ENCODE peak calls at places on chromosomes 6 and 20, in four cellular contexts. U is K562, F is endothelial cell of umbilical vein, E is GM12878. A is an unnamed sample.

GRCh38 chr6:96015321-96015790 is 418 bp upstream of the FUT9 start:
- DNase-seq in U (no peak), E (no peak), F (no peak), A (no peak)

GRCh38 chr6:36376742-36377141 is 10.7 kb downstream of the ETV7 start:
- DNase-seq in U (no peak), E (no peak), F (no peak), A (no peak)

GRCh38 chr20:64239449-64240242 is 15.9 kb upstream of the PCMTD2 start:
- DNase-seq in F (no peak), U (no peak), E (no peak), A (no peak)

GRCh38 chr6:4941782-4942672 is 61.8 kb downstream of the RPP40 start:
- DNase-seq in U (peak; percentile 82), E (peak; percentile 27), F (peak; percentile 70), A (peak; percentile 74)

GRCh38 chr6:47822856-47823554 is 41.2 kb downstream of the OPN5 start:
- DNase-seq in U (no peak), F (no peak), E (no peak), A (no peak)

GRCh38 chr6:113405326-113406050 is 451.7 kb upstream of the MARCKS start:
- DNase-seq in U (no peak), E (no peak), F (no peak), A (no peak)

GRCh38 chr20:6162239-6162638 is 39.4 kb upstream of the FERMT1 start:
- DNase-seq in F (no peak), U (no peak), E (no peak), A (no peak)

GRCh38 chr6:166575190-166575589 is 11.3 kb downstream of the RAMACL start:
- DNase-seq in F (peak; percentile 52), U (no peak), E (no peak), A (no peak)

GRCh38 chr6:149075616-149076354 is 241.7 kb upstream of the TAB2 start:
- DNase-seq in F (no peak), E (no peak), U (no peak), A (peak; percentile 53)

GRCh38 chr6:26232950-26233607 is 131.9 kb upstream of the BTN3A2 start:
- DNase-seq in U (peak; percentile 16), F (peak; percentile 26), E (peak; percentile 55), A (no peak)

GRCh38 chr20:29689411-29690225 is 1567.8 kb upstream of the DEFB115 start:
- DNase-seq in E (no peak), U (peak; percentile 66), F (no peak), A (no peak)

GRCh38 chr20:39394461-39394860 is 432.3 kb downstream of the DHX35 start:
- DNase-seq in F (no peak), E (no peak), U (no peak), A (no peak)

GRCh38 chr6:4105980-4106536 is 27.1 kb upstream of the FAM217A start:
- DNase-seq in F (no peak), E (no peak), U (no peak), A (no peak)

GRCh38 chr6:136846046-136846445 is 23.7 kb downstream of the PEX7 start:
- DNase-seq in E (no peak), F (peak; percentile 55), U (peak; percentile 51), A (peak; percentile 50)

GRCh38 chr6:17115251-17116089 is 13.6 kb downstream of the STMND1 start:
- DNase-seq in F (peak; percentile 36), E (no peak), U (no peak), A (no peak)

GRCh38 chr6:132524639-132525038 is 11.7 kb upstream of the STX7 start:
- DNase-seq in E (no peak), U (no peak), F (no peak), A (no peak)

GRCh38 chr20:3209023-3209945 is at the start of gene ITPA:
- DNase-seq in E (no peak), F (peak; percentile 40), U (peak; percentile 69), A (no peak)

GRCh38 chr6:127869772-127870404 is 31.0 kb downstream of the THEMIS start:
- DNase-seq in F (no peak), E (no peak), U (no peak), A (no peak)

GRCh38 chr6:163352011-163352685 is 62.4 kb upstream of the QKI start:
- DNase-seq in F (no peak), U (no peak), E (no peak), A (no peak)

GRCh38 chr20:33438481-33438880 is 5.1 kb downstream of the SNTA1 start:
- DNase-seq in F (no peak), U (peak; percentile 62), E (no peak), A (no peak)

GRCh38 chr6:35688605-35689322 is at the start of gene FKBP5:
- DNase-seq in E (peak; percentile 56), F (peak; percentile 89), U (peak; percentile 99), A (no peak)

GRCh38 chr6:21348462-21349195 is 244.9 kb upstream of the SOX4 start:
- DNase-seq in E (no peak), F (peak; percentile 58), U (no peak), A (peak; percentile 66)

GRCh38 chr6:164528539-164528938 is 780.9 kb downstream of the C6orf118 start:
- DNase-seq in F (no peak), E (no peak), U (no peak), A (no peak)

GRCh38 chr20:9515761-9516657 is 1.6 kb downstream of the LAMP5 start:
- DNase-seq in E (no peak), U (no peak), F (peak; percentile 6), A (no peak)

GRCh38 chr6:63576147-63576772 is 4.0 kb downstream of the LOC128125822 start:
- DNase-seq in E (no peak), F (no peak), U (no peak), A (no peak)
- TF ChIP-seq POLR2AphosphoS5 in E (no peak), F (no peak), U (no peak), A (no peak)

GRCh38 chr20:17227669-17228623 is 1.1 kb downstream of the PCSK2 start:
- DNase-seq in U (no peak), E (no peak), F (no peak), A (no peak)
- TF ChIP-seq EZH2 in U (no peak), E (no peak), F (no peak), A (no peak)

DNA sequence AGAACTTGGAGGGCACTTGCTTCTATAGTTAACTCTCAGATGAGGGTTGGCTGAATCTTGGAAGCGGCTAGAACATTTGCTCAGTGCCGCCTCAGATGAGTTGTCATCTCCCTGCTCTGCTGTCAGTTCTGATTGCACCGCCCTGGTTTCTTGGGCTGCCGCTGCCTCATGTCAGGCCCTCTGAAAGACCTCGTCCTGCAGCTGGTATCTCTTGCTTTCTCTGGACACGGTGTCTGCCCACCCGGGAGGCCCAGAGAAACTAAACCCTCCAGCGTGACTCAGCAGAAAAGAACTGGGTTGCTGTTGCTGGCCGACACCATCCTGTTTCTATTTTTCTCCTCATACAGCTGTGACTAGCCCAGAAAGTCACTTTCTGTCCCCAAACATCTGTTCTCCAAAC is 355.4 kb downstream of the CD83 start:
- DNase-seq in F (no peak), E (no peak), U (no peak), A (no peak)
- H3K9ac ChIP-seq in F (no peak overlapping the region), E (no peak overlapping the region), U (no peak overlapping the region), A (no peak overlapping the region)

DNA sequence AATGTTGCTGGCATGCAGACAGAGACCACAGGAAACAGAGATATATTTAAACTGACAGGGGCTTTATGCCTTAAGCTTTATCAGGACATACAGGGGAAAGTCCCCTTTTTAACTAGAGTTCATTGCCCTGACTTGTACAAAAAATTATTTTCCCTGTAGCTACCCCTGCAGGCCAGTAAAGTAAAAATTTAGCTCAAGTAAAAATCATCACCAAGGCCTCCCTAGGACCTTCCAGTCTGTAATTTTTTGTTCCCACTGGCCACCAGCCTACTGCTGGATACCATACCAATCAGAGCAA is 711.9 kb upstream of the NRSN1 start:
- DNase-seq in E (peak; percentile 7), U (no peak), F (peak; percentile 91), A (peak; percentile 50)
- TF ChIP-seq POLR2AphosphoS5 in E (no peak), U (no peak), F (no peak), A (no peak)

DNA sequence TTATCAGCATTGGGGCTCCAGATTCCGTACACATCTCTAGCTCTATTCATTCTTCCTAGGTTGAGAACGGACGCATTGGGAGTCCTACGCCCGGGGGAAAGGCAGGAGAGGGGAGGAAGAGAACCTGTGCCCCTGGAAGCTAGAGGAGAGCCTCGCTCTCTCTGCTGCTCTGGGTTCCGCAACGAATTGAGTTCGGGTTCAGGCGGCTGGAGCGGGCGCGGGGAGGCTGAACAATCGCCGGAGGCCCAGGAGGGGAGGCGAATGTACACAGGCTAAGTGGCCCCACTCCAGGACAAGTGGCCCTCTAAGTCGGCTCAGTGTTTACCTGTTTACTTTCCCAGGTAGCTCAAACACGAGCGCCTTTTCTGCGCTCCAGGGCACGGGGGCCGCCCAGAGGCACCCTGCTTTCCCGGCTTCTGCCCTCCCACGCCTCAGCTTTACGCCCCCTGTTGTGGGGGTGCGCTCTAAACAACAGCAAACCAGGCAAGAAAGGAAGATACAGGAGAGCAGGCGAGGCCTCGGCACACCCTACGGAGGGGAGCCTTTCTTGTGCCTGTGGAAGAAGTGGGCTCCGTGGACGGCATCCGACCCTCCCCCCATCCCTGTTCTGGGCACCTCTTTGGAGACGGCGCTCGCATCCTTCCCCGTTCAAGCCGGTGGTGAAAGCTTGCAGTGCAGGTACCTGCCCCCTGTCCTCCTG is 4.6 kb upstream of the NKX2-2 start:
- DNase-seq in E (no peak), U (no peak), F (no peak), A (no peak)
- TF ChIP-seq EZH2 in E (no peak), U (no peak), F (no peak), A (no peak)

GRCh38 chr6:73515204-73516101 is 5.4 kb downstream of the EEF1A1 start:
- DNase-seq in U (peak; percentile 38), E (no peak), F (peak; percentile 84), A (peak; percentile 75)

GRCh38 chr6:73514746-73515110 is 6.1 kb downstream of the EEF1A1 start:
- DNase-seq in U (no peak), E (no peak), F (peak; percentile 9), A (no peak)

GRCh38 chr6:73513496-73513854 is 7.4 kb downstream of the EEF1A1 start:
- DNase-seq in F (peak; percentile 30), E (no peak), U (no peak), A (no peak)

GRCh38 chr6:73519943-73520687 is 717 bp downstream of the EEF1A1 start:
- DNase-seq in E (no peak), U (peak; percentile 56), F (peak; percentile 76), A (no peak)

DNA sequence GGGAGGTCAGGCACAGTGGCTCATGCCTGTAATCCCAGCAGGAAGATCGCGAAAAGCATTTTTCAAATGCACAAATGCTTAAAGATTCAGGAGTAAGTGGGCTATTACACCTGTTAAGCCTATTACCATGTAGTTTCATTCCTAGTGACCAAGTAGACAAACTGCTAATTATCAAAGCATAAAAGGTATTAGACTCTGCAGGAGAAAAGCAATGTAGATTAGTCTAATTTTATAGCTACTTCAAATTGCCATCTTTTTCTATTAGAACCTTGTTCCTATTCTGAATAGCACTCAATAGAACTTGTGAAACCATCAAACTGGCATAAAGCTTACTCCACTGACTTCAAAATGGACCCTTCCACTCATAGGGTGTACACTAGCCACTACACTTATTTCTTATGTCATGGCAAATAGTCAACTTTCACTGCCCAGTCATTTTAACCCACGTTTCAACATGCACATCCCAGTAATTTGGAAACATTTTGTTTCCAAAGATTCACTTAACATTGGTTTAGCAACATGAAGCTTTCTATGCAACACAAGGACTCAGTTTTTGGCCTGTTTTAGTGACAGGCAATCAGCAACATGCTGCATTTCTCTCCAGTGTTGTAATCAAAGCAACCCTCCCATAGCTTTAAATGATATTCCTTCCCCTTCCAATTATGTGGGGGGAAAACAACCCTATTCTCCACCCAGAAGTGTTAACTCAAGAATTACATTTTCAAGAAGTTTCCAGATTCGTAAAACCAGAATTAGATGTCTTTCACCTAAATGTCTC is 3.9 kb downstream of the EEF1A1 start:
- DNase-seq in U (no peak), F (peak; percentile 14), E (no peak), A (no peak)
- H3K9ac ChIP-seq in U (peak overlapping the region; percentile 57), F (peak overlapping the region; percentile 39), E (peak overlapping the region; percentile 53), A (peak overlapping the region; percentile 40)

A was measured in SK-N-MC.